ENCODE peak calls at places on chromosomes 3 and 15, in nine cellular contexts. One of them, this sample, is unnamed.

GRCh38 chr15:78750566-78750965 is 60.7 kb downstream of the ADAMTS7 start:
- DNase-seq in GM20000: no peak
- DNase-seq in A549: no peak
- DNase-seq in epithelial cell of esophagus: no peak
- DNase-seq in GM12865: no peak
- DNase-seq in HL-60: no peak
- DNase-seq in pancreas: peak
- DNase-seq in fibroblast of lung: no peak
- DNase-seq in kidney epithelial cell: no peak
- DNase-seq in this sample: no peak

GRCh38 chr3:29694783-29695182 is 413.9 kb downstream of the RBMS3 start:
- DNase-seq in GM20000: no peak
- DNase-seq in A549: peak
- DNase-seq in epithelial cell of esophagus: peak
- DNase-seq in GM12865: no peak
- DNase-seq in HL-60: no peak
- DNase-seq in pancreas: no peak
- DNase-seq in fibroblast of lung: peak
- DNase-seq in kidney epithelial cell: peak
- DNase-seq in this sample: no peak

GRCh38 chr3:173371848-173372487 is 25.6 kb upstream of the NLGN1 start:
- DNase-seq in GM20000: no peak
- DNase-seq in A549: peak
- DNase-seq in epithelial cell of esophagus: peak
- DNase-seq in GM12865: no peak
- DNase-seq in HL-60: peak
- DNase-seq in pancreas: no peak
- DNase-seq in fibroblast of lung: peak
- DNase-seq in kidney epithelial cell: no peak
- DNase-seq in this sample: no peak

GRCh38 chr3:75978686-75979085 is 193.3 kb upstream of the ZNF717 start:
- DNase-seq in GM20000: no peak
- DNase-seq in A549: no peak
- DNase-seq in epithelial cell of esophagus: no peak
- DNase-seq in GM12865: no peak
- DNase-seq in HL-60: no peak
- DNase-seq in pancreas: no peak
- DNase-seq in fibroblast of lung: peak
- DNase-seq in kidney epithelial cell: no peak
- DNase-seq in this sample: no peak

GRCh38 chr3:55692295-55692957 is 205.3 kb upstream of the WNT5A start:
- DNase-seq in GM20000: no peak
- DNase-seq in A549: no peak
- DNase-seq in epithelial cell of esophagus: peak
- DNase-seq in GM12865: no peak
- DNase-seq in HL-60: no peak
- DNase-seq in pancreas: no peak
- DNase-seq in fibroblast of lung: no peak
- DNase-seq in kidney epithelial cell: no peak
- DNase-seq in this sample: no peak

GRCh38 chr3:24155291-24155690 is 210.2 kb downstream of the NR1D2 start:
- DNase-seq in GM20000: no peak
- DNase-seq in A549: no peak
- DNase-seq in epithelial cell of esophagus: no peak
- DNase-seq in GM12865: no peak
- DNase-seq in HL-60: no peak
- DNase-seq in pancreas: no peak
- DNase-seq in fibroblast of lung: no peak
- DNase-seq in kidney epithelial cell: no peak
- DNase-seq in this sample: no peak

GRCh38 chr15:78709263-78709882 is 68.4 kb upstream of the CHRNB4 start:
- DNase-seq in GM20000: peak
- DNase-seq in A549: peak
- DNase-seq in epithelial cell of esophagus: peak
- DNase-seq in GM12865: peak
- DNase-seq in HL-60: peak
- DNase-seq in pancreas: peak
- DNase-seq in fibroblast of lung: no peak
- DNase-seq in kidney epithelial cell: no peak
- DNase-seq in this sample: no peak

GRCh38 chr15:41561777-41562145 is 2.7 kb downstream of the TYRO3 start:
- DNase-seq in GM20000: no peak
- DNase-seq in A549: no peak
- DNase-seq in epithelial cell of esophagus: no peak
- DNase-seq in GM12865: no peak
- DNase-seq in HL-60: no peak
- DNase-seq in pancreas: no peak
- DNase-seq in fibroblast of lung: peak
- DNase-seq in kidney epithelial cell: no peak
- DNase-seq in this sample: no peak

GRCh38 chr3:114730397-114730796 is 416.7 kb downstream of the ZBTB20 start:
- DNase-seq in GM20000: no peak
- DNase-seq in A549: no peak
- DNase-seq in epithelial cell of esophagus: no peak
- DNase-seq in GM12865: no peak
- DNase-seq in HL-60: no peak
- DNase-seq in pancreas: no peak
- DNase-seq in fibroblast of lung: no peak
- DNase-seq in kidney epithelial cell: no peak
- DNase-seq in this sample: no peak

GRCh38 chr3:126326629-126327028 is 30.6 kb downstream of the KLF15 start:
- DNase-seq in GM20000: no peak
- DNase-seq in A549: no peak
- DNase-seq in epithelial cell of esophagus: no peak
- DNase-seq in GM12865: no peak
- DNase-seq in HL-60: no peak
- DNase-seq in pancreas: no peak
- DNase-seq in fibroblast of lung: no peak
- DNase-seq in kidney epithelial cell: no peak
- DNase-seq in this sample: no peak

GRCh38 chr15:34693053-34693744 is 61.6 kb downstream of the GJD2 start:
- DNase-seq in GM20000: no peak
- DNase-seq in A549: no peak
- DNase-seq in epithelial cell of esophagus: peak
- DNase-seq in GM12865: no peak
- DNase-seq in HL-60: no peak
- DNase-seq in pancreas: no peak
- DNase-seq in fibroblast of lung: peak
- DNase-seq in kidney epithelial cell: no peak
- DNase-seq in this sample: no peak

GRCh38 chr3:108287146-108287545 is 9.2 kb upstream of the HHLA2 start:
- DNase-seq in GM20000: no peak
- DNase-seq in A549: no peak
- DNase-seq in epithelial cell of esophagus: no peak
- DNase-seq in GM12865: peak
- DNase-seq in HL-60: no peak
- DNase-seq in pancreas: no peak
- DNase-seq in fibroblast of lung: no peak
- DNase-seq in kidney epithelial cell: no peak
- DNase-seq in this sample: no peak

GRCh38 chr3:98521897-98522537 is 685 bp downstream of the CLDND1 start:
- DNase-seq in GM20000: peak
- DNase-seq in A549: peak
- DNase-seq in epithelial cell of esophagus: peak
- DNase-seq in GM12865: peak
- DNase-seq in HL-60: peak
- DNase-seq in pancreas: peak
- DNase-seq in fibroblast of lung: peak
- DNase-seq in kidney epithelial cell: peak
- DNase-seq in this sample: peak

GRCh38 chr3:120559228-120560061 is 36.7 kb upstream of the NDUFB4 start:
- DNase-seq in GM20000: no peak
- DNase-seq in A549: peak
- DNase-seq in epithelial cell of esophagus: peak
- DNase-seq in GM12865: no peak
- DNase-seq in HL-60: peak
- DNase-seq in pancreas: no peak
- DNase-seq in fibroblast of lung: peak
- DNase-seq in kidney epithelial cell: peak
- DNase-seq in this sample: no peak

GRCh38 chr15:65277015-65277414 is 9.7 kb downstream of the PARP16 start:
- DNase-seq in GM20000: no peak
- DNase-seq in A549: no peak
- DNase-seq in epithelial cell of esophagus: no peak
- DNase-seq in GM12865: no peak
- DNase-seq in HL-60: no peak
- DNase-seq in pancreas: no peak
- DNase-seq in fibroblast of lung: no peak
- DNase-seq in kidney epithelial cell: no peak
- DNase-seq in this sample: no peak

GRCh38 chr3:128270559-128271492 is 117.5 kb downstream of the EEFSEC start:
- DNase-seq in GM20000: no peak
- DNase-seq in A549: no peak
- DNase-seq in epithelial cell of esophagus: peak
- DNase-seq in GM12865: no peak
- DNase-seq in HL-60: no peak
- DNase-seq in pancreas: no peak
- DNase-seq in fibroblast of lung: no peak
- DNase-seq in kidney epithelial cell: no peak
- DNase-seq in this sample: no peak

GRCh38 chr3:124275421-124275820 is 283.5 kb upstream of the ROPN1 start:
- DNase-seq in GM20000: no peak
- DNase-seq in A549: no peak
- DNase-seq in epithelial cell of esophagus: no peak
- DNase-seq in GM12865: no peak
- DNase-seq in HL-60: no peak
- DNase-seq in pancreas: no peak
- DNase-seq in fibroblast of lung: no peak
- DNase-seq in kidney epithelial cell: no peak
- DNase-seq in this sample: no peak

GRCh38 chr15:88834211-88834812 is 31.1 kb downstream of the ACAN start:
- DNase-seq in GM20000: peak
- DNase-seq in A549: peak
- DNase-seq in epithelial cell of esophagus: peak
- DNase-seq in GM12865: peak
- DNase-seq in HL-60: no peak
- DNase-seq in pancreas: no peak
- DNase-seq in fibroblast of lung: peak
- DNase-seq in kidney epithelial cell: no peak
- DNase-seq in this sample: no peak

GRCh38 chr3:8406479-8406878 is 95.1 kb upstream of the LMCD1 start:
- DNase-seq in GM20000: no peak
- DNase-seq in A549: no peak
- DNase-seq in epithelial cell of esophagus: peak
- DNase-seq in GM12865: no peak
- DNase-seq in HL-60: no peak
- DNase-seq in pancreas: no peak
- DNase-seq in fibroblast of lung: no peak
- DNase-seq in kidney epithelial cell: no peak
- DNase-seq in this sample: no peak

DNA sequence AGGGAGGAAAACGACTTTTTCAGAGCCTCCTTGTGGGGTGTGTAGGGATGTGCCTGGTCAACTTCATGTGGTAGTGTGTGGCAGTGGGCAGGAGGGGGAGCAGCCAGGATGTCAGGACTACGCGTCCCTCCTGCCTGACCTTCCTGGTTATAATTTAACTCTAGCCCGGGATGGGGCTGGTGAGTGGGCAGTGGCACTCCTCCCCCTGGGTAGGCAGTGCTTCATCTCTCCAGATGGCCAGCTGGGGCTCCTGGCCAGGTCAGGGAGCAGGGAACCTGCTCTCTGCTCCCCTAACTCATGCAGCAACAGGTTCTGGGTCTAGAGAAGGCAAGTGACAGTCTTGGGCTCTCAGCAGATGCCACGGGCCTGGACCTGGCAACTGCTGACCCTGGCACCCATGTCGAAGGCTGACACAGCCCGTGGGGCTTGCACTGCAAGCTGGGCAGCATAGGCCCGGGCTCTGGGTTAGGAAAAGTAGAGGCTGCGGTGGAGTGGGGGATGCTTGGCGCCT is 2.6 kb downstream of the ITIH4 start:
- DNase-seq in GM20000: no peak
- DNase-seq in A549: peak
- DNase-seq in epithelial cell of esophagus: no peak
- DNase-seq in GM12865: no peak
- DNase-seq in HL-60: no peak
- DNase-seq in pancreas: peak
- DNase-seq in fibroblast of lung: no peak
- DNase-seq in kidney epithelial cell: peak
- DNase-seq in this sample: no peak
- TF ChIP-seq CTCF in GM20000: no peak
- TF ChIP-seq CTCF in A549: no peak
- TF ChIP-seq CTCF in epithelial cell of esophagus: no peak
- TF ChIP-seq CTCF in GM12865: no peak
- TF ChIP-seq CTCF in HL-60: no peak
- TF ChIP-seq CTCF in pancreas: no peak
- TF ChIP-seq CTCF in fibroblast of lung: no peak
- TF ChIP-seq CTCF in kidney epithelial cell: peak
- TF ChIP-seq CTCF in this sample: no peak

GRCh38 chr15:72706266-72706665 is 20.3 kb downstream of the BBS4 start:
- DNase-seq in GM20000: no peak
- DNase-seq in A549: peak
- DNase-seq in epithelial cell of esophagus: peak
- DNase-seq in GM12865: no peak
- DNase-seq in HL-60: no peak
- DNase-seq in pancreas: no peak
- DNase-seq in fibroblast of lung: peak
- DNase-seq in kidney epithelial cell: no peak
- DNase-seq in this sample: no peak
- TF ChIP-seq CTCF in GM20000: no peak
- TF ChIP-seq CTCF in A549: no peak
- TF ChIP-seq CTCF in epithelial cell of esophagus: no peak
- TF ChIP-seq CTCF in GM12865: no peak
- TF ChIP-seq CTCF in HL-60: no peak
- TF ChIP-seq CTCF in pancreas: no peak
- TF ChIP-seq CTCF in fibroblast of lung: no peak
- TF ChIP-seq CTCF in kidney epithelial cell: no peak
- TF ChIP-seq CTCF in this sample: no peak

GRCh38 chr3:180017846-180018245 is 18.9 kb downstream of the PEX5L start:
- DNase-seq in GM20000: no peak
- DNase-seq in A549: no peak
- DNase-seq in epithelial cell of esophagus: no peak
- DNase-seq in GM12865: no peak
- DNase-seq in HL-60: no peak
- DNase-seq in pancreas: no peak
- DNase-seq in fibroblast of lung: peak
- DNase-seq in kidney epithelial cell: no peak
- DNase-seq in this sample: no peak

DNA sequence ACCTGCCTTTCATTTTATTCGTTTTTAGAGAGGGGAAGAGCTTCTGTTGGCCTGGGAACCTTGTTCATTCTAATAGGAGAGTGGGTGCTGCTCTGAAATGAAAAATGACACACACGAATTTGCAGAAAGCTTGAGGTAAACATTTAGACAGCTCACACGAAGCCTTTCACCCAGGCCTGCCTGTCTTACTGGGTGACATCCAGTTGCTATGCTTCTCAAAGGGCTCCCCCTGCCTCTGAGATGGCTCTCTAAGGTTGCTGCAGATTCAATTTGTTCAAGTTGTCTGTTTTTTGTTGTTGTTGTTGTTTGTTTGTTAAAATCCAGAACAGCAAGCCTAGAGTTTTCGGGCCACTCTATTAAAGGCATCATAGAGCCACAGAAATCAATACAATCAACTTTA is 18.1 kb downstream of the PEX5L start:
- DNase-seq in GM20000: peak
- DNase-seq in A549: peak
- DNase-seq in epithelial cell of esophagus: peak
- DNase-seq in GM12865: peak
- DNase-seq in HL-60: no peak
- DNase-seq in pancreas: no peak
- DNase-seq in fibroblast of lung: no peak
- DNase-seq in kidney epithelial cell: no peak
- DNase-seq in this sample: no peak
- TF ChIP-seq CTCF in GM20000: peak
- TF ChIP-seq CTCF in A549: no peak
- TF ChIP-seq CTCF in epithelial cell of esophagus: peak
- TF ChIP-seq CTCF in GM12865: peak
- TF ChIP-seq CTCF in HL-60: no peak
- TF ChIP-seq CTCF in pancreas: no peak
- TF ChIP-seq CTCF in fibroblast of lung: no peak
- TF ChIP-seq CTCF in kidney epithelial cell: no peak
- TF ChIP-seq CTCF in this sample: no peak

GRCh38 chr3:188209740-188210139 is 55.8 kb downstream of the LPP start:
- DNase-seq in GM20000: no peak
- DNase-seq in A549: no peak
- DNase-seq in epithelial cell of esophagus: no peak
- DNase-seq in GM12865: no peak
- DNase-seq in HL-60: no peak
- DNase-seq in pancreas: no peak
- DNase-seq in fibroblast of lung: peak
- DNase-seq in kidney epithelial cell: no peak
- DNase-seq in this sample: no peak
- TF ChIP-seq CTCF in GM20000: no peak
- TF ChIP-seq CTCF in A549: no peak
- TF ChIP-seq CTCF in epithelial cell of esophagus: no peak
- TF ChIP-seq CTCF in GM12865: no peak
- TF ChIP-seq CTCF in HL-60: no peak
- TF ChIP-seq CTCF in pancreas: no peak
- TF ChIP-seq CTCF in fibroblast of lung: no peak
- TF ChIP-seq CTCF in kidney epithelial cell: no peak
- TF ChIP-seq CTCF in this sample: no peak